ENCODE peak calls at places on chromosomes 7 and 10, in eight cellular contexts. U is EL, O is activated gamma-delta T cell, W is AG09319, P is colonic mucosa, V is astrocyte of the spinal cord, G is cardiac fibroblast, F is esophagus squamous epithelium. S is an unnamed sample.

GRCh38 chr7:106717254-106717996 is 56.5 kb upstream of the CCDC71L start:
- DNase-seq in G (peak; percentile 23), V (peak; percentile 14), O (no peak), P (no peak), U (peak; percentile 6), W (no peak), F (no peak), S (no peak)

GRCh38 chr10:117656385-117657367 is 114.1 kb downstream of the EMX2 start:
- DNase-seq in O (no peak), F (no peak), W (no peak), U (no peak), V (no peak), G (no peak), P (no peak), S (no peak)

GRCh38 chr7:120729300-120729699 is 128.6 kb downstream of the TSPAN12 start:
- DNase-seq in V (no peak), P (no peak), F (no peak), W (no peak), O (no peak), G (peak; percentile 16), U (no peak), S (no peak)

GRCh38 chr7:5607958-5608656 is 173.4 kb downstream of the RNF216 start:
- DNase-seq in G (no peak), W (no peak), P (no peak), F (no peak), U (no peak), V (no peak), O (no peak), S (no peak)

GRCh38 chr7:102286237-102287081 is at the start of gene SH2B2:
- DNase-seq in G (peak; percentile 74), U (peak; percentile 69), O (peak; percentile 41), V (peak; percentile 19), W (peak; percentile 16), F (no peak), P (peak; percentile 70), S (peak; percentile 80)

GRCh38 chr10:47031953-47032465 is 120.8 kb downstream of the PTPN20 start:
- DNase-seq in O (no peak), P (no peak), U (peak; percentile 9), W (no peak), F (no peak), V (no peak), G (no peak), S (no peak)

GRCh38 chr10:96038476-96039387 is 4.7 kb upstream of the CCNJ start:
- DNase-seq in P (no peak), G (no peak), O (no peak), W (no peak), U (no peak), F (no peak), V (no peak), S (no peak)

GRCh38 chr7:21941570-21942224 is 4.0 kb downstream of the CDCA7L start:
- DNase-seq in O (no peak), U (peak; percentile 63), W (no peak), F (no peak), V (peak; percentile 9), G (peak; percentile 37), P (no peak), S (peak; percentile 66)

GRCh38 chr10:5663692-5664427 is 2.5 kb downstream of the ASB13 start:
- DNase-seq in F (no peak), P (peak; percentile 17), G (no peak), U (no peak), W (no peak), O (no peak), V (no peak), S (no peak)

GRCh38 chr10:9339702-9340101 is 1285.2 kb downstream of the GATA3 start:
- DNase-seq in P (no peak), O (no peak), W (no peak), U (no peak), V (no peak), G (no peak), F (no peak), S (no peak)

GRCh38 chr10:70558871-70559810 is 43.4 kb downstream of the PRF1 start:
- DNase-seq in O (peak; percentile 22), V (peak; percentile 72), G (peak; percentile 66), W (no peak), P (peak; percentile 63), U (peak; percentile 59), F (no peak), S (peak; percentile 60)

GRCh38 chr7:25028370-25028971 is 48.5 kb upstream of the OSBPL3 start:
- DNase-seq in W (peak; percentile 31), O (no peak), U (peak; percentile 98), P (no peak), F (no peak), G (peak; percentile 84), V (peak; percentile 86), S (peak; percentile 88)

GRCh38 chr10:13890617-13891541 is 304.1 kb downstream of the PRPF18 start:
- DNase-seq in G (peak; percentile 58), P (no peak), U (peak; percentile 48), W (no peak), F (no peak), V (peak; percentile 61), O (no peak), S (peak; percentile 40)

GRCh38 chr7:44617225-44617885 is 10.9 kb downstream of the OGDH start:
- DNase-seq in P (no peak), W (no peak), F (no peak), O (no peak), U (peak; percentile 53), V (peak; percentile 64), G (peak; percentile 36), S (no peak)

GRCh38 chr7:76303829-76304505 is 1.5 kb downstream of the HSPB1 start:
- DNase-seq in W (no peak), V (peak; percentile 30), F (no peak), O (no peak), U (peak; percentile 67), G (no peak), P (no peak), S (peak; percentile 52)

GRCh38 chr7:2019693-2020511 is 212.8 kb downstream of the MAD1L1 start:
- DNase-seq in F (peak; percentile 17), W (peak; percentile 73), G (peak; percentile 88), P (peak; percentile 47), V (peak; percentile 95), U (peak; percentile 89), O (no peak), S (peak; percentile 93)

GRCh38 chr10:8061274-8062211 is 7.1 kb downstream of the GATA3 start:
- DNase-seq in W (no peak), F (no peak), O (peak; percentile 52), U (no peak), V (no peak), G (no peak), P (no peak), S (no peak)

S was measured in fibroblast of villous mesenchyme.